ENCODE peak calls at places on chromosomes 2 and 18, in ten cellular contexts. V, T, Q, N, G, F, R, H, C and L are unnamed samples.

GRCh38 chr2:221102896-221103688 is 469.0 kb downstream of the EPHA4 start:
- DNase-seq in H (no peak), N (no peak), R (no peak), C (no peak), Q (no peak), T (no peak), F (no peak), G (no peak), V (no peak), L (no peak)

GRCh38 chr2:1742680-1743395 is 1.5 kb downstream of the PXDN start:
- DNase-seq in G (peak; percentile 96), T (peak; percentile 77), F (no peak), Q (peak; percentile 95), R (peak; percentile 85), H (peak; percentile 87), C (no peak), N (no peak), V (peak; percentile 20), L (no peak)

GRCh38 chr2:233530381-233530780 is 36.2 kb downstream of the USP40 start:
- DNase-seq in N (no peak), C (no peak), R (no peak), F (no peak), G (no peak), H (no peak), Q (no peak), T (no peak), V (no peak), L (no peak)

GRCh38 chr18:69723434-69723833 is 224.2 kb downstream of the CD226 start:
- DNase-seq in G (no peak), N (no peak), V (no peak), F (no peak), T (no peak), C (no peak), H (no peak), Q (no peak), R (no peak), L (no peak)

GRCh38 chr18:48940854-48941531 is 9.8 kb downstream of the SMAD7 start:
- DNase-seq in T (peak; percentile 30), C (no peak), R (no peak), G (no peak), F (peak; percentile 63), H (no peak), N (no peak), V (peak; percentile 82), Q (no peak), L (no peak)

GRCh38 chr2:186704897-186705296 is 11.0 kb downstream of the FAM171B start:
- DNase-seq in Q (no peak), G (no peak), V (no peak), F (no peak), T (no peak), C (no peak), H (no peak), N (no peak), R (no peak), L (no peak)

GRCh38 chr2:11753886-11754704 is 7.7 kb downstream of the LPIN1 start:
- DNase-seq in C (peak; percentile 25), H (peak; percentile 77), F (peak; percentile 51), Q (peak; percentile 67), T (no peak), N (no peak), R (peak; percentile 37), V (peak; percentile 87), G (peak; percentile 79), L (no peak)

GRCh38 chr2:212998629-212999359 is 152.6 kb downstream of the IKZF2 start:
- DNase-seq in F (no peak), N (no peak), R (no peak), Q (peak; percentile 69), T (no peak), G (peak; percentile 61), H (no peak), V (no peak), C (no peak), L (no peak)

GRCh38 chr18:13244135-13244534 is 25.6 kb downstream of the LDLRAD4 start:
- DNase-seq in H (no peak), V (no peak), T (no peak), N (no peak), Q (no peak), C (no peak), F (no peak), R (no peak), G (no peak), L (no peak)

GRCh38 chr2:159119652-159120257 is 151.3 kb downstream of the TANC1 start:
- DNase-seq in R (no peak), G (peak; percentile 52), N (no peak), H (no peak), Q (no peak), F (no peak), V (no peak), C (no peak), T (no peak), L (no peak)

GRCh38 chr18:23573948-23574431 is 12.3 kb downstream of the NPC1 start:
- DNase-seq in G (peak; percentile 77), T (no peak), C (no peak), N (no peak), Q (peak; percentile 67), F (peak; percentile 51), H (peak; percentile 66), R (no peak), V (peak; percentile 73), L (no peak)

GRCh38 chr18:41532344-41533086 is 422.5 kb upstream of the PIK3C3 start:
- DNase-seq in R (no peak), Q (peak; percentile 42), C (no peak), T (peak; percentile 5), G (peak; percentile 20), V (no peak), F (no peak), N (no peak), H (no peak), L (no peak)

GRCh38 chr2:182259629-182260150 is 167.1 kb downstream of the PDE1A start:
- DNase-seq in H (no peak), R (no peak), Q (peak; percentile 68), T (no peak), G (no peak), C (no peak), F (no peak), N (no peak), V (no peak), L (no peak)

GRCh38 chr2:12170151-12170550 is 423.7 kb downstream of the LPIN1 start:
- DNase-seq in N (no peak), V (no peak), T (no peak), G (no peak), C (no peak), H (no peak), Q (no peak), R (no peak), F (no peak), L (no peak)

GRCh38 chr2:239600194-239600593 is 199.4 kb upstream of the HDAC4 start:
- DNase-seq in F (no peak), R (peak; percentile 30), T (no peak), V (no peak), C (no peak), G (no peak), Q (no peak), N (no peak), H (no peak), L (no peak)

GRCh38 chr2:102111823-102112222 is 30.7 kb upstream of the IL1R1 start:
- DNase-seq in R (no peak), H (no peak), G (no peak), C (no peak), F (no peak), N (no peak), Q (no peak), V (no peak), T (no peak), L (no peak)

GRCh38 chr2:204010611-204011560 is 74.3 kb downstream of the ICOS start:
- DNase-seq in V (peak; percentile 49), Q (no peak), T (no peak), R (no peak), G (peak; percentile 11), H (no peak), F (no peak), C (no peak), N (no peak), L (no peak)

GRCh38 chr2:182668671-182669070 is 47.4 kb upstream of the DNAJC10 start:
- DNase-seq in H (no peak), R (no peak), N (no peak), C (peak; percentile 77), F (no peak), Q (peak; percentile 26), V (no peak), G (peak; percentile 3), T (no peak), L (no peak)

GRCh38 chr2:158772306-158773078 is 22.6 kb upstream of the DAPL1 start:
- DNase-seq in G (peak; percentile 51), H (no peak), V (no peak), R (no peak), Q (no peak), F (no peak), T (no peak), C (peak; percentile 15), N (no peak), L (no peak)